ENCODE peak calls at places on chromosomes 1 and 21, in five cellular contexts. G is suprapubic skin; K is SK-N-MC; I is psoas muscle; R is CD8-positive, alpha-beta T cell. Z is an unnamed sample.

GRCh38 chr1:21620461-21620860 is 48.7 kb downstream of the RAP1GAP start:
- DNase-seq in G (no peak), K (no peak), I (no peak), R (no peak), Z (no peak)

GRCh38 chr1:185681034-185681633 is 53.1 kb upstream of the HMCN1 start:
- DNase-seq in G (no peak), K (no peak), I (no peak), R (no peak), Z (no peak)

GRCh38 chr21:43907751-43908150 is 42.7 kb downstream of the AGPAT3 start:
- DNase-seq in G (peak; percentile 43), K (no peak), I (no peak), R (no peak), Z (no peak)

GRCh38 chr1:85894651-85895050 is 186.4 kb upstream of the ZNHIT6 start:
- DNase-seq in G (no peak), K (peak; percentile 26), I (peak; percentile 11), R (no peak), Z (no peak)

GRCh38 chr1:39689635-39690034 is 1.6 kb downstream of the HPCAL4 start:
- DNase-seq in G (no peak), K (no peak), I (no peak), R (no peak), Z (no peak)

GRCh38 chr1:25616932-25617625 is 488 bp downstream of the MAN1C1 start:
- DNase-seq in G (no peak), K (no peak), I (no peak), R (peak; percentile 77), Z (peak; percentile 26)

GRCh38 chr1:201896951-201897391 is 8.3 kb downstream of the SHISA4 start:
- DNase-seq in G (no peak), K (no peak), I (no peak), R (no peak), Z (no peak)

GRCh38 chr1:38740543-38740942 is 119.0 kb downstream of the RRAGC start:
- DNase-seq in G (no peak), K (no peak), I (no peak), R (no peak), Z (no peak)

GRCh38 chr21:33666153-33666552 is 23.9 kb downstream of the ITSN1 start:
- DNase-seq in G (no peak), K (no peak), I (no peak), R (no peak), Z (no peak)

GRCh38 chr1:205335692-205336091 is 14.1 kb upstream of the NUAK2 start:
- DNase-seq in G (no peak), K (peak; percentile 12), I (peak; percentile 63), R (peak; percentile 85), Z (peak; percentile 64)

GRCh38 chr1:44501022-44501910 is 96.2 kb downstream of the RNF220 start:
- DNase-seq in G (no peak), K (no peak), I (no peak), R (no peak), Z (no peak)

GRCh38 chr21:34614443-34614692 is 545 bp downstream of the RCAN1 start:
- DNase-seq in G (no peak), K (no peak), I (peak; percentile 21), R (no peak), Z (peak; percentile 14)

GRCh38 chr1:193115629-193116227 is 6.1 kb upstream of the CDC73 start:
- DNase-seq in G (no peak), K (no peak), I (no peak), R (no peak), Z (no peak)

GRCh38 chr21:16302851-16303282 is 573.1 kb downstream of the USP25 start:
- DNase-seq in G (no peak), K (no peak), I (peak; percentile 40), R (no peak), Z (no peak)

GRCh38 chr1:199878818-199879217 is 148.7 kb upstream of the NR5A2 start:
- DNase-seq in G (no peak), K (no peak), I (no peak), R (no peak), Z (no peak)

GRCh38 chr1:47611992-47612391 is 174.1 kb downstream of the FOXD2 start:
- DNase-seq in G (no peak), K (no peak), I (no peak), R (peak; percentile 13), Z (no peak)

GRCh38 chr1:165877940-165878556 is 50.6 kb downstream of the UCK2 start:
- DNase-seq in G (no peak), K (no peak), I (no peak), R (no peak), Z (peak; percentile 66)

GRCh38 chr1:10865518-10866313 is 69.3 kb upstream of the CASZ1 start:
- DNase-seq in G (no peak), K (no peak), I (no peak), R (no peak), Z (no peak)

GRCh38 chr1:153344718-153345025 is 4.0 kb downstream of the PGLYRP4 start:
- DNase-seq in G (peak; percentile 32), K (no peak), I (no peak), R (no peak), Z (no peak)

GRCh38 chr1:6329392-6329791 is 64.2 kb downstream of the ACOT7 start:
- DNase-seq in G (no peak), K (no peak), I (no peak), R (no peak), Z (no peak)

GRCh38 chr1:205449254-205449749 is 6.5 kb downstream of the BLACAT1 start:
- DNase-seq in G (no peak), K (no peak), I (no peak), R (no peak), Z (no peak)

GRCh38 chr1:53681647-53682368 is 57.2 kb downstream of the GLIS1 start:
- DNase-seq in G (no peak), K (no peak), I (peak; percentile 35), R (peak; percentile 63), Z (no peak)

GRCh38 chr1:157438236-157439012 is 113.9 kb downstream of the FCRL5 start:
- DNase-seq in G (no peak), K (no peak), I (no peak), R (no peak), Z (no peak)

GRCh38 chr1:67721112-67721511 is 36.1 kb downstream of the GADD45A start:
- DNase-seq in G (no peak), K (no peak), I (no peak), R (no peak), Z (no peak)

GRCh38 chr1:158998781-158999161 is 10.9 kb upstream of the IFI16 start:
- DNase-seq in G (no peak), K (no peak), I (peak; percentile 60), R (no peak), Z (no peak)

GRCh38 chr1:175824079-175824478 is 80.7 kb upstream of the TNR start:
- DNase-seq in G (no peak), K (no peak), I (peak; percentile 13), R (no peak), Z (no peak)

GRCh38 chr1:43382027-43382771 is 7.4 kb downstream of the MED8 start:
- DNase-seq in G (no peak), K (no peak), I (no peak), R (no peak), Z (no peak)

GRCh38 chr1:69824932-69825331 is 257.2 kb downstream of the LRRC7 start:
- DNase-seq in G (no peak), K (no peak), I (peak; percentile 14), R (no peak), Z (no peak)

GRCh38 chr1:156060937-156061636 is at the start of gene RAB25:
- DNase-seq in G (no peak), K (peak; percentile 63), I (no peak), R (no peak), Z (no peak)

GRCh38 chr1:51916587-51917405 is 38.3 kb upstream of the NRDC start:
- DNase-seq in G (no peak), K (no peak), I (no peak), R (no peak), Z (no peak)

GRCh38 chr1:83499998-83500397 is 498.9 kb downstream of the TTLL7 start:
- DNase-seq in G (no peak), K (no peak), I (no peak), R (no peak), Z (peak; percentile 49)

GRCh38 chr1:34162852-34163766 is 1.9 kb downstream of the CSMD2 start:
- DNase-seq in G (no peak), K (no peak), I (peak; percentile 79), R (no peak), Z (peak; percentile 79)

GRCh38 chr1:200090252-200091159 is 63.0 kb downstream of the NR5A2 start:
- DNase-seq in G (no peak), K (no peak), I (no peak), R (no peak), Z (no peak)

GRCh38 chr1:83909687-83910086 is 89.2 kb downstream of the TTLL7 start:
- DNase-seq in G (no peak), K (no peak), I (no peak), R (no peak), Z (no peak)

GRCh38 chr1:214990619-214991018 is 91.9 kb upstream of the KCNK2 start:
- DNase-seq in G (no peak), K (no peak), I (no peak), R (no peak), Z (no peak)

GRCh38 chr1:94325379-94326302 is 88.3 kb upstream of the ARHGAP29 start:
- DNase-seq in G (no peak), K (no peak), I (no peak), R (no peak), Z (no peak)

DNA sequence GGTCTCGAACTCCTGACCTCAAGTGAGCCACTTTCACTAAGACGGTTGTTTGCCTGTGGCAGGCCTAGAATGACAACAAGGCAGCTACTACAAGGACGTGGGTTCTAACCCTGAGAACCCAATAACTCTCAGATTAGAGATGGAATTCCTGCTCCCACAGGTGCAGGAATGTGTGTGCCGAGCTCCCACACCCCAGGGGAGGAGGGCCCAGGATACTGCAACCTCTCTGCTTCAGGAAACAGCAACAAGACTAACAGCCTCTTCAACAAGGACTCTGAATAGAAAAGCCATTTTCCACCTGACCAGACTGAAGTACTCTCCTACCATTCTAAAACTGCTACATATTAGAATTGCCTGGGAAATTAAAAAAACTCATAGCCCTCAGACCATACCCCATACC is 4.9 kb downstream of the LSM10 start:
- DNase-seq in G (no peak), K (no peak), I (no peak), R (no peak), Z (no peak)
- H3K36me3 ChIP-seq in G (peaks cover 38% of the 10 kb centered on the region), K (peaks cover 38% of the 10 kb centered on the region), I (peaks cover 5% of the 10 kb centered on the region), R (peaks cover 23% of the 10 kb centered on the region), Z (peaks cover 8% of the 10 kb centered on the region)

DNA sequence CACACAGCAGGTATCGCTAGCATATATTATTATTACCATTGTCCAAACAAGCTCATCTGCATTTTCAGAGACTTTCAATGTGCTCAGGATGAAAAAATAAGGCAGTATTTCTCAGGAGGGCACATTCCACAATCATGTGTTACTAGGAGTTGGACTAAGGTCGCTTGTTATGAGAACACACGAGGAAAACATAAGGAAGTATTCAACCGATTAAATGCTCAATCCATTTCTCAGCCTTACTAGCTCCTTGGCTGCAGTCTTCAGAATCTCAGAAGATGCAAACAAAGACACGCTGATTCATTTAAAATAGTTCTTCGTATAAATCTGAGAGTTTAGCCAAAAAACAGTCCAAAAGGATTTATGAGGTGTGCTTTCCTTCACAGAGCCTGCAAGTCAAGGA is 82.0 kb upstream of the JAK1 start:
- DNase-seq in G (no peak), K (no peak), I (no peak), R (no peak), Z (no peak)
- H3K4me3 ChIP-seq in G (no peak overlapping the region), K (no peak overlapping the region), I (no peak overlapping the region), R (no peak overlapping the region), Z (no peak overlapping the region)

GRCh38 chr1:8870605-8871538 is 7.6 kb downstream of the ENO1 start:
- DNase-seq in G (no peak), K (no peak), I (no peak), R (no peak), Z (no peak)
- H3K36me3 ChIP-seq in G (peaks cover 71% of the 10 kb centered on the region), K (peaks cover 96% of the 10 kb centered on the region), I (peaks cover 13% of the 10 kb centered on the region), R (peaks cover 64% of the 10 kb centered on the region), Z (peaks cover 65% of the 10 kb centered on the region)

GRCh38 chr1:107844009-107844408 is 121.0 kb downstream of the VAV3 start:
- DNase-seq in G (no peak), K (no peak), I (no peak), R (no peak), Z (no peak)
- H3K4me3 ChIP-seq in G (no peak overlapping the region), K (no peak overlapping the region), I (no peak overlapping the region), R (peak overlapping the region; percentile 35), Z (no peak overlapping the region)

Z was measured in GM06990.